ENCODE peak calls at places on chromosomes 2 and 18, in four cellular contexts. P is H1, R is HepG2, M is suprapubic skin. D is an unnamed sample.
A peak's percentile ranks its signal among the peaks of the same experiment; 100 is the strongest.

GRCh38 chr2:162579169-162579568 is 235.2 kb downstream of the GCA start:
- DNase-seq in P (no peak), R (no peak), M (no peak), D (no peak)

GRCh38 chr2:82853299-82853698 is 1605.8 kb downstream of the SUCLG1 start:
- DNase-seq in P (no peak), R (no peak), M (no peak), D (no peak)

GRCh38 chr2:98295275-98295674 is 51.0 kb upstream of the CNGA3 start:
- DNase-seq in P (no peak), R (peak; percentile 59), M (no peak), D (no peak)

GRCh38 chr18:75799449-75800330 is 372.2 kb upstream of the SMIM21 start:
- DNase-seq in P (no peak), R (no peak), M (no peak), D (no peak)

GRCh38 chr2:165536861-165537499 is 67.5 kb downstream of the CSRNP3 start:
- DNase-seq in P (no peak), R (no peak), M (no peak), D (no peak)

GRCh38 chr2:216221806-216222205 is 112.7 kb downstream of the XRCC5 start:
- DNase-seq in P (no peak), R (peak; percentile 17), M (no peak), D (no peak)

GRCh38 chr2:172928754-172929153 is 146.9 kb upstream of the MAP3K20 start:
- DNase-seq in P (no peak), R (no peak), M (no peak), D (no peak)

GRCh38 chr18:23226930-23227728 is 91.8 kb downstream of the CABLES1 start:
- DNase-seq in P (no peak), R (no peak), M (no peak), D (peak; percentile 33)

GRCh38 chr18:62751341-62751821 is 36.0 kb downstream of the PHLPP1 start:
- DNase-seq in P (peak; percentile 68), R (no peak), M (no peak), D (no peak)

GRCh38 chr18:34999734-35000397 is 41.3 kb upstream of the MAPRE2 start:
- DNase-seq in P (no peak), R (no peak), M (no peak), D (no peak)

GRCh38 chr2:20429528-20429927 is 17.3 kb upstream of the RHOB start:
- DNase-seq in P (no peak), R (no peak), M (no peak), D (peak; percentile 33)

GRCh38 chr2:217714268-217714643 is 288.5 kb downstream of the TNS1 start:
- DNase-seq in P (no peak), R (peak; percentile 32), M (no peak), D (peak; percentile 64)

GRCh38 chr2:96142217-96143113 is 2.8 kb downstream of the DUSP2 start:
- DNase-seq in P (no peak), R (peak; percentile 22), M (no peak), D (no peak)

GRCh38 chr2:129798301-129798581 is 181.2 kb upstream of the RAB6C start:
- DNase-seq in P (no peak), R (no peak), M (no peak), D (no peak)

GRCh38 chr2:137048455-137048854 is 283.1 kb downstream of the THSD7B start:
- DNase-seq in P (no peak), R (peak; percentile 29), M (no peak), D (no peak)

GRCh38 chr2:30628341-30628740 is 178.9 kb downstream of the CAPN13 start:
- DNase-seq in P (no peak), R (no peak), M (no peak), D (no peak)

GRCh38 chr2:25966531-25967265 is 15.6 kb downstream of the KIF3C start:
- DNase-seq in P (no peak), R (no peak), M (no peak), D (no peak)

GRCh38 chr2:25977768-25978167 is 4.5 kb downstream of the KIF3C start:
- DNase-seq in P (no peak), R (peak; percentile 53), M (no peak), D (no peak)

GRCh38 chr2:25976884-25977741 is 5.2 kb downstream of the KIF3C start:
- DNase-seq in P (no peak), R (no peak), M (no peak), D (no peak)

GRCh38 chr2:25971596-25971995 is 10.7 kb downstream of the KIF3C start:
- DNase-seq in P (no peak), R (no peak), M (no peak), D (no peak)

GRCh38 chr2:25972049-25972823 is 10.1 kb downstream of the KIF3C start:
- DNase-seq in P (no peak), R (no peak), M (no peak), D (no peak)
- TF ChIP-seq EP300 in P (no peak), R (no peak), M (no peak), D (peak; percentile 59)

GRCh38 chr2:177275041-177275440 is 10.5 kb upstream of the NFE2L2 start:
- DNase-seq in P (no peak), R (no peak), M (no peak), D (no peak)
- TF ChIP-seq EP300 in P (no peak), R (no peak), M (no peak), D (peak; percentile 71)

DNA sequence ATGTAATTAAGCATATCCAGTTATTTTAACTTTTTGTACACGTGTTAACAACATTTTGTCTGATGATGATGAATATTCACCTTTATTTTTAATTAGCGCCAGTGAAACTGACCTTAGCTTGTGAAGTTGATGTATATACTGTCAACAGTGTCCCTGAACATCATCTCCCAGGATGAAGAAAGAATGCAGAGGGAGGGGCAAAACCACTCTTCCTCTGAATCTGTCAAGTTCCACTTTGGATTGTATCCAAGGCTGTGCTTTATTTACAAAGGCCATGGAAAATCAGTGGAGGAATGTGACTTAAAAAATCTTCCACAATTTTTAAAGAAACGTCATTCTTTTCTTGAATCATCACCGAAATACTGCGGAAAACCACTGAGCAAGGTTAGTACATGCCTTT is 4.5 kb upstream of the RMDN2 start:
- DNase-seq in P (no peak), R (peak; percentile 93), M (no peak), D (no peak)
- TF ChIP-seq EP300 in P (no peak), R (peak; percentile 84), M (no peak), D (no peak)

GRCh38 chr2:119366649-119367471 is at the start of the genes C2orf76 and DBI:
- DNase-seq in P (peak; percentile 90), R (peak; percentile 95), M (peak; percentile 97), D (peak; percentile 87)
- TF ChIP-seq EP300 in P (no peak), R (peak; percentile 78), M (no peak), D (peak; percentile 98)

GRCh38 chr2:37926635-37927034 is 1.5 kb downstream of the RMDN2 start:
- DNase-seq in P (no peak), R (no peak), M (no peak), D (no peak)

GRCh38 chr2:37919631-37920032 is 5.5 kb upstream of the RMDN2 start:
- DNase-seq in P (no peak), R (peak; percentile 95), M (no peak), D (no peak)

GRCh38 chr2:37928377-37928776 is 3.3 kb downstream of the RMDN2 start:
- DNase-seq in P (no peak), R (peak; percentile 67), M (no peak), D (no peak)

GRCh38 chr2:37923308-37924055 is 1.6 kb upstream of the RMDN2 start:
- DNase-seq in P (no peak), R (peak; percentile 39), M (no peak), D (no peak)

GRCh38 chr2:37925063-37925897 is at the start of gene RMDN2:
- DNase-seq in P (peak; percentile 90), R (peak; percentile 97), M (peak; percentile 95), D (peak; percentile 75)
- TF ChIP-seq EP300 in P (no peak), R (no peak), M (no peak), D (peak; percentile 92)

GRCh38 chr2:224584768-224585204 is 377 bp downstream of the CUL3 start:
- DNase-seq in P (no peak), R (peak; percentile 35), M (peak; percentile 82), D (no peak)

GRCh38 chr2:224580248-224580647 is 4.9 kb downstream of the CUL3 start:
- DNase-seq in P (no peak), R (no peak), M (no peak), D (no peak)

GRCh38 chr2:224584111-224584764 is 925 bp downstream of the CUL3 start:
- DNase-seq in P (no peak), R (peak; percentile 34), M (no peak), D (no peak)

GRCh38 chr2:224586127-224586702 is 1.1 kb upstream of the CUL3 start:
- DNase-seq in P (no peak), R (no peak), M (no peak), D (no peak)

DNA sequence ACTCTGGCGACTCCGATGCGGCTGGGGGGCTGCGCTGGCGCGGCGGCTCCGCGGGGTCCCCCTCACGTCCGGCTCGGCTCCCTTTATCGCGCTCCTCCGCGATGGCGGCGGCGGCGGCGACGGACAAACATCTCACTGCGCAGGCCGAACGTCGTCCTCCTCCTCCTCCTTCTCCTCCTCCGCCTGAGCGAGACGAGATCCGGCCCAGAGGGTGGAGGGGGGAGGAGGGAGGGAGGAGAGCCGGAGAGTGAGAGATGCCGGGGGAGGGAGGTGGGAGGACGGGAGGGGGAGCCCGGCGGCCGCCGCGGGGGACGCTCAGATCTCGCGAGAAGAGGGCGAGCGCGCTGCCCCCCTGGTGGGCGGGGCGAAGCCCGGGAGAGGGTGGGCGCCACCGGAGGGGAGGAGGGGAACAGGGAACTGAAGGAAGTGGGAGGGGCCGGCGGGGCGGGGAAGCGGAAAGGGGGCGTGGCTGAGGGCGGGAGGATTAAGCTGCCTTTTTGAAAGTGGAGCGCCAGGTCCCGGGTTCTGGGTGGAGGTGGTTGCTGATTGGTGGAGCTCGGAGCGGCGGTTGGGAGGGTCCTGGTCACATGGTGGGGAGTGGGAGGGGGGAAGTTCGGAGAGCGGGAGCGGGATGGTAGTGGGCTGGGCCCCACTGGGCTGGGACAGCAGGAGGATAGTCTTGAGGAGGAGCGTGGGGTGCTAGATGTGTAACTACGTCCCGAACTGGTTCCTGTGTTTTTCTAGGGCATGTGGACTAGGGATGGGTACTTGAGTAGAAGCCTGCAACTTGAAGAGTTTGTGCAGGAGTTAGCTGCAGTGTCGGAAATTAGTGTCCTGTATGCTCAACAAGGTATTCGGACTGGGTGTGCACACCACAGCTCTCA is at the start of gene CUL3:
- DNase-seq in P (peak; percentile 95), R (peak; percentile 97), M (peak; percentile 100), D (peak; percentile 99)
- TF ChIP-seq EP300 in P (no peak), R (peak; percentile 29), M (no peak), D (peak; percentile 95)

DNA sequence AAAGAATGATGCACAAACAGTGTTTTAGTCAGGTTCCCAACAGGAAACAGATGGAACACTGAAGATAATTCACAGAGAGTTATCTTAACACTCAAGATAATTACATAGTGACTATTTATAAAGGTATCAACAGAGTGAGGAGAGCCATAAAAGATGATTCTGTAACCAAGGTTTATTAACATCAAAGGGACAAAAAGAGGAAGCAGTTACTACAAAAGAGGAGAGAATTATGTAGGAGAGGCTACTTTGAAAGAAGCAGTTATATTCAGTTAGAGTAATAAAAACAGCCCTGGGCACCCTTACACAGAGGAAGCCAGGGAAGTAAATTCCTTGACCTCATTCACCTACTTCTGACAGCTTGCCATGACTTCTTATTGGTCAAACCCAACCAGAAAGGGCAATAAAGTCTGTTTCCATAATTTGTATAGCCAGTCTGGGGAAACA is 326.5 kb upstream of the SLC39A10 start:
- DNase-seq in P (no peak), R (no peak), M (no peak), D (no peak)
- TF ChIP-seq EP300 in P (no peak), R (no peak), M (no peak), D (no peak)

DNA sequence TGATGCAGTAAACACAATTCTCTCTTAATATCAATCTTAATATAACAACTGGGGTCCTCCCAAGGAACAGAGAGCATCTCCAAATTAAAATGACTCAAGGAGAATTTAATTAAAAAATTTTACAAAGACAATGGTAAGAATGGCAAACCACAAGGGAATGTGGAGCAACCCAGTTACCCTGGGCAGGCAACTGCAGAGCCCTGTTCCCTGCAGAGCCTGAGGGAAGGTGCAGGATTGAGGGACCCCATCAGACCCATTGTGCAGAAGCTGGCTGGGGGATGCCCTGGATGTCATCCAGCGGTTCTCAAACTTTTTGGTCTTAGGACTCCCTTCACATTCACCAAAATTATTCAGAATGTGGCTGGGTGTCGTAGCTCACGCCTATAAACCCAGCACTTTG is 262.8 kb downstream of the FBXO15 start:
- DNase-seq in P (no peak), R (no peak), M (no peak), D (no peak)
- TF ChIP-seq EP300 in P (no peak), R (no peak), M (no peak), D (no peak)

D was measured in tibial nerve.